ENCODE peak calls at places on chromosomes 1 and 21, in seven cellular contexts. U is fibroblast of lung, V is PC-3, P is HCT116, G is IMR-90, C is psoas muscle, I is SK-N-SH. F is an unnamed sample. For H3K4me1, the result is how much of the 10 kb centered on the place peaks cover.

GRCh38 chr1:17065667-17066066 is 11.8 kb upstream of the SDHB start:
- DNase-seq in U (no peak), P (no peak), C (no peak), G (no peak), I (no peak), V (no peak), F (no peak)

GRCh38 chr1:111825217-111825616 is 69.5 kb downstream of the DDX20 start:
- DNase-seq in V (no peak), I (no peak), P (no peak), C (no peak), G (no peak), U (peak), F (no peak)

GRCh38 chr1:64161347-64162080 is 41.9 kb upstream of the UBE2U start:
- DNase-seq in I (no peak), U (peak), G (peak), V (no peak), P (no peak), C (no peak), F (no peak)

GRCh38 chr1:234750922-234751595 is 141.1 kb upstream of the IRF2BP2 start:
- DNase-seq in V (no peak), G (no peak), U (no peak), P (no peak), I (no peak), C (no peak), F (no peak)

GRCh38 chr1:2879026-2879425 is 77.5 kb upstream of the TTC34 start:
- DNase-seq in P (no peak), V (no peak), G (no peak), U (no peak), I (no peak), C (no peak), F (no peak)

GRCh38 chr1:15187175-15187810 is 33.7 kb downstream of the TMEM51 start:
- DNase-seq in G (no peak), P (no peak), U (no peak), C (no peak), I (peak), V (no peak), F (no peak)

GRCh38 chr1:52601976-52602327 is 219 bp upstream of the GPX7 start:
- DNase-seq in C (no peak), G (no peak), I (no peak), V (no peak), U (peak), P (no peak), F (no peak)

GRCh38 chr1:112114540-112114939 is 125.1 kb upstream of the KCND3 start:
- DNase-seq in V (no peak), P (no peak), C (no peak), G (no peak), U (no peak), I (no peak), F (no peak)

GRCh38 chr1:222750651-222751050 is 13.6 kb downstream of the FAM177B start:
- DNase-seq in C (no peak), P (no peak), V (no peak), U (no peak), I (no peak), G (no peak), F (no peak)

GRCh38 chr1:175423605-175424004 is 231.0 kb upstream of the KIAA0040 start:
- DNase-seq in U (no peak), V (no peak), P (no peak), G (no peak), I (no peak), C (no peak), F (no peak)

GRCh38 chr21:30981403-30981802 is 56.9 kb downstream of the KRTAP19-8 start:
- DNase-seq in G (no peak), C (no peak), U (no peak), V (no peak), P (no peak), I (no peak), F (no peak)

GRCh38 chr1:22350171-22350961 is 101.3 kb upstream of the ZBTB40 start:
- DNase-seq in C (no peak), G (no peak), U (no peak), V (no peak), I (peak), P (no peak), F (no peak)

GRCh38 chr1:3695326-3696217 is 43.3 kb downstream of the TP73 start:
- DNase-seq in U (peak), I (peak), V (peak), P (no peak), G (peak), C (no peak), F (peak)

GRCh38 chr1:55970711-55971110 is 608.7 kb downstream of the PLPP3 start:
- DNase-seq in V (no peak), C (no peak), G (peak), U (peak), P (no peak), I (no peak), F (no peak)

GRCh38 chr1:224733021-224733911 is 117.1 kb downstream of the CNIH3 start:
- DNase-seq in U (peak), V (peak), I (peak), C (no peak), P (no peak), G (peak), F (no peak)

GRCh38 chr1:19130476-19130875 is 79.6 kb downstream of the UBR4 start:
- DNase-seq in V (no peak), C (no peak), G (no peak), P (no peak), I (no peak), U (no peak), F (no peak)

GRCh38 chr1:40987439-40988276 is 8.2 kb downstream of the CTPS1 start:
- DNase-seq in C (no peak), P (no peak), U (no peak), G (no peak), V (no peak), I (no peak), F (no peak)

GRCh38 chr1:150474869-150475268 is 12.3 kb upstream of the TARS2 start:
- DNase-seq in P (no peak), U (no peak), V (no peak), C (no peak), G (peak), I (no peak), F (no peak)
- H3K4me1 ChIP-seq in P (under half), U (under half), V (under half), C (half or more), G (under half), I (under half), F (under half)

DNA sequence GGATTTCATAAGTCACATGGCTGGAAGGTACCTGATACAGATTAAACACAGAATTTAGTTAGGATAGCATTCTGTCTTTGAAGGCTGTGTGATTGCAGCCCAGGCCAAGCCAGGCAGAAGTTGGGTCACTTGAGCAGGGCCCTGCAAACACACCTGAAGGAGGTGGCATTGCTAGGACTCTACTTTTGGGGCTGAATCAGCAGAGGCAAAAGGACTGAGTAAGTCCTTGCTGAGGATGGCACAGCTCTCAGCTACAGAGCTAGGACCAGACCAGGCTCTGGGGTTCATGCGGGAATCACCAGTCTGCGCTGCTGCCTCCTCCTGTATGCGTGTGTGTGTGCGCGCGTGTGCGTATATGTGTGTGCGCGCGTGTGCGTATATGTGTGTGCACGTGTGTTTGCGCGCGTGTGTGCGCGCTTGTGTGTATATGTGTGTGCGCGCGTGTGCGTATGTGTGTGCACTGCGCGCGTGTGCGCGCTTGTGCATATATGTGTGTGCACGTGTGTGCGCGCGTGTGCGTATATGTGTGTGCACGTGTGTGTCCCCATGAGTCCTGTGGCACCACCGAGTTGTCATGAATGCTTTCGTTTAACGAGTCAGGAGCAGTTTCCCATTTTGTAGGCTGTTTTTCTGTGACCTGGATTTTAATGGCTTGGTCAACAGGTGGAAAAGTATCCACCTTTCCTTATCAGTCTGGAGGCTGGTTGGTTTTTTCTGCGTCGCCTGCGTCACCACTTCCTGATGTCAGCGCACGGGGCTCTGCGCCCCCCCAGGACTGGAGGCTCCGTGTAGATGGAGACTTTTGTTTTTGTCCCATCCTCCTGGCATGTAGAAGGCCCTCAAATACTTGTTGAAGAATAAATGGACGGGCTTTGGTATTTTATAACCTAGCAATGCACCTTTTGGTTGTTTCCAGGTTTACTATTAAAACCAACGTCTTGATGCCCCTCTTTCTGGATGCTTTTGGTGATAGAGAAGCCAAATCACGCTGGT is 34.7 kb downstream of the ADARB1 start:
- DNase-seq in V (no peak), C (no peak), G (no peak), I (no peak), U (no peak), P (no peak), F (no peak)
- H3K4me3 ChIP-seq in V (no peak), C (peak), G (no peak), I (no peak), U (no peak), P (no peak), F (no peak)

DNA sequence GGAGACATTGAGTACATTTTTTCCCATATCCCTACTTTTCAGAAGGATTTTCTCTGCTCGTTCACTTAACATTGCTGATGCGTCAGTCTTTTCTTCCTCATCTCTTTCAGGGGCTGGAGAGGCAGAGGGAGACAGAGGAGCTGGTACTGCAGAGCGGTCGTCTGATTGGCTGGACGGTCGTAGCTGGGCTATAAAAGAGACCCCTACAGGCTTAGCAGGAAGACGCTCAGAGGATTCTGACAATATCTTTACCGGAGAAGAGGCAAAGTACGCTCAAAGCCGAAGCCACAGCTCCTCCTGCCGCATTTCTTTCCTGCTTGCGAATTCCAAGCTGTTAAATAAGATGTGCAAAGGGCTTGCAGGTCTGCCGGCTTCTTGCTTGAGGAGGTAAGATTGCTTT is at the start of gene RGS4:
- DNase-seq in U (peak), V (peak), C (peak), G (peak), P (peak), I (peak), F (no peak)
- TF ChIP-seq CTCF in U (peak), V (peak), C (peak), G (peak), P (peak), I (peak), F (no peak)

GRCh38 chr1:156659994-156660751 is 17.0 kb downstream of the NES start:
- DNase-seq in V (peak), U (peak), C (peak), G (peak), I (peak), P (peak), F (peak)
- H3K4me1 ChIP-seq in V (half or more), U (half or more), C (half or more), G (under half), I (under half), P (half or more), F (half or more)

DNA sequence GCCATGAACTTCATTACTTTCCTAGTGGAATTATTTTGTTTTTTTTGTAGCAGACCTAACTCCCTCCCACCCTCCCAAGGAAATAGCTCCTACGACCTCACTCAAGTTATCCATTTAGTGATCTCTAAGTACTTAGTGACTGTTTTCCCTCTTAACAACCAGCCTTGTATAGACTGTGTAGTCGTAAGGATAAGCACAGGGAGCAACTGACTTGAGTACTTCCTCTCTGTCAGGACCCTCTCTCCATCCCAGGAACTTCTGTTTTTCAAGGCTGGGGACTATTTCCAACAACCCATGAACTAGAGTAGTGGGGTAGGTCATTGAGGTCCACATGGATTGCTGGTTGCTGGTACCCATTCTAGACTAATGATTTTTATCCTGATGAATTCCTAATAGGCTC is 1.9 kb downstream of the AGO1 start:
- DNase-seq in G (no peak), P (no peak), V (no peak), C (no peak), I (no peak), U (no peak), F (no peak)
- H3K4me3 ChIP-seq in G (no peak), P (no peak), V (no peak), C (no peak), I (no peak), U (no peak), F (no peak)

GRCh38 chr1:209816923-209817322 is 10.8 kb upstream of the UTP25 start:
- DNase-seq in G (no peak), I (no peak), U (no peak), V (no peak), P (no peak), C (no peak), F (no peak)

GRCh38 chr1:209817691-209818090 is 10.1 kb upstream of the UTP25 start:
- DNase-seq in P (no peak), C (no peak), V (no peak), I (no peak), U (no peak), G (no peak), F (no peak)

GRCh38 chr1:209815495-209815894 is 9.6 kb upstream of the IRF6 start:
- DNase-seq in G (no peak), P (no peak), I (no peak), C (no peak), V (no peak), U (no peak), F (no peak)

GRCh38 chr1:209813902-209814301 is 8.0 kb upstream of the IRF6 start:
- DNase-seq in U (no peak), G (no peak), V (no peak), C (no peak), I (no peak), P (no peak), F (no peak)

DNA sequence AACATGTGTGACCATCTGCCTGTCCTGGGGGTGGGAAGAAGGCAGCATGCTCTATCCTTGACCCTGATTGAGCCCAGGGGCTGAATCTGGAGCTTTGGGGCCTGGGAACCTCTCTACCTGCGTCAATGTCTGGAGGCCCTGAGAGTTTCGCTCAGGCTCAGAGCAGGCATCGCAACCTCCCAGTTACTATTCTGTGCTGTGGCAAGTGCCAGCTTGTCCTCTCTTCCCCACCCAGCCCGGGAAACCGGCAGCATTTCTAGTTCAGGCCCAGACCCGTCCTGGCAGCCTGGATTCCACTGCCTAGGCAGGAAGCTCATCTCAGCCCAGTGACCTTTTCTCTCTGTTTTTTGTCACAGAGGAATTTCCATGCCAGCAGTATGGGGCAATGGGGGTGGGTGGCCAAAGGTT is 10.0 kb upstream of the IRF6 start:
- DNase-seq in V (no peak), G (no peak), C (no peak), U (no peak), P (no peak), I (no peak), F (no peak)
- TF ChIP-seq CTCF in V (no peak), G (no peak), C (no peak), U (no peak), P (no peak), I (no peak), F (no peak)

GRCh38 chr21:28632718-28633408 is 359.8 kb downstream of the LTN1 start:
- DNase-seq in P (no peak), U (peak), G (peak), C (no peak), I (no peak), V (peak), F (no peak)
- H3K4me1 ChIP-seq in P (under half), U (under half), G (under half), C (under half), I (under half), V (half or more), F (under half)